ENCODE peak calls at places on chromosome 22, in six cellular contexts. O is SK-N-SH, X is PC-3, H is GM23248, E is OCI-LY7, C is neural progenitor cell. Z is an unnamed sample.

GRCh38 chr22:25658641-25659040 is 83.3 kb upstream of the MYO18B start:
- DNase-seq in O (no peak), H (peak; percentile 11), E (no peak), C (no peak), X (no peak), Z (no peak)

GRCh38 chr22:20781272-20781990 is 7.5 kb downstream of the SERPIND1 start:
- DNase-seq in C (no peak), X (peak; percentile 63), H (peak; percentile 38), O (no peak), E (no peak), Z (no peak)

GRCh38 chr22:20750461-20751184 is 23.3 kb upstream of the SERPIND1 start:
- DNase-seq in H (peak; percentile 93), X (peak; percentile 76), E (no peak), O (no peak), C (no peak), Z (no peak)

GRCh38 chr22:30116362-30117117 is 36.3 kb downstream of the HORMAD2 start:
- DNase-seq in C (peak; percentile 26), X (peak; percentile 57), H (peak; percentile 82), E (no peak), O (no peak), Z (no peak)

GRCh38 chr22:38264322-38264843 is 8.4 kb downstream of the TMEM184B start:
- DNase-seq in E (no peak), X (no peak), H (no peak), O (no peak), C (no peak), Z (no peak)

GRCh38 chr22:49979587-49980264 is 19.2 kb downstream of the PIM3 start:
- DNase-seq in O (peak; percentile 64), H (peak; percentile 59), E (peak; percentile 62), X (peak; percentile 63), C (peak; percentile 73), Z (peak; percentile 70)

GRCh38 chr22:19011075-19011474 is 75.0 kb upstream of the PRODH start:
- DNase-seq in E (no peak), H (no peak), O (no peak), C (no peak), X (peak; percentile 48), Z (no peak)

GRCh38 chr22:50267591-50268390 is 2.4 kb downstream of the MAPK11 start:
- DNase-seq in X (no peak), H (peak; percentile 81), C (peak; percentile 72), E (peak; percentile 71), O (peak; percentile 68), Z (no peak)

GRCh38 chr22:48079505-48080295 is 1317.2 kb downstream of the TBC1D22A start:
- DNase-seq in H (no peak), X (no peak), E (peak; percentile 47), C (no peak), O (no peak), Z (peak; percentile 80)

GRCh38 chr22:49958961-49959781 is 1.4 kb upstream of the PIM3 start:
- DNase-seq in C (peak; percentile 49), O (no peak), E (no peak), X (no peak), H (no peak), Z (peak; percentile 5)

GRCh38 chr22:37169412-37169811 is 18.6 kb downstream of the C1QTNF6 start:
- DNase-seq in X (no peak), H (no peak), C (no peak), O (no peak), E (no peak), Z (no peak)

GRCh38 chr22:20203142-20204099 is 52.6 kb upstream of the CCDC188 start:
- DNase-seq in X (peak; percentile 18), H (peak; percentile 47), E (no peak), C (peak; percentile 89), O (peak; percentile 62), Z (no peak)

GRCh38 chr22:23074451-23074850 is 4.1 kb downstream of the GNAZ start:
- DNase-seq in H (no peak), O (no peak), C (no peak), E (no peak), X (no peak), Z (no peak)

GRCh38 chr22:36349726-36350125 is 38.0 kb downstream of the MYH9 start:
- DNase-seq in H (no peak), C (no peak), X (no peak), O (no peak), E (no peak), Z (no peak)

GRCh38 chr22:17633217-17633997 is 4.9 kb upstream of the ATP6V1E1 start:
- DNase-seq in C (no peak), E (no peak), H (peak; percentile 67), X (peak; percentile 95), O (no peak), Z (no peak)

GRCh38 chr22:46945481-46945880 is 183.0 kb downstream of the TBC1D22A start:
- DNase-seq in H (no peak), X (no peak), O (no peak), E (no peak), C (no peak), Z (no peak)

GRCh38 chr22:46937939-46938338 is 175.5 kb downstream of the TBC1D22A start:
- DNase-seq in O (no peak), X (no peak), E (no peak), H (no peak), C (no peak), Z (no peak)

GRCh38 chr22:46946383-46946965 is 184.0 kb downstream of the TBC1D22A start:
- DNase-seq in H (no peak), C (no peak), E (no peak), X (no peak), O (no peak), Z (no peak)

GRCh38 chr22:46942816-46943783 is 180.7 kb downstream of the TBC1D22A start:
- DNase-seq in C (no peak), H (no peak), O (no peak), X (no peak), E (no peak), Z (no peak)

DNA sequence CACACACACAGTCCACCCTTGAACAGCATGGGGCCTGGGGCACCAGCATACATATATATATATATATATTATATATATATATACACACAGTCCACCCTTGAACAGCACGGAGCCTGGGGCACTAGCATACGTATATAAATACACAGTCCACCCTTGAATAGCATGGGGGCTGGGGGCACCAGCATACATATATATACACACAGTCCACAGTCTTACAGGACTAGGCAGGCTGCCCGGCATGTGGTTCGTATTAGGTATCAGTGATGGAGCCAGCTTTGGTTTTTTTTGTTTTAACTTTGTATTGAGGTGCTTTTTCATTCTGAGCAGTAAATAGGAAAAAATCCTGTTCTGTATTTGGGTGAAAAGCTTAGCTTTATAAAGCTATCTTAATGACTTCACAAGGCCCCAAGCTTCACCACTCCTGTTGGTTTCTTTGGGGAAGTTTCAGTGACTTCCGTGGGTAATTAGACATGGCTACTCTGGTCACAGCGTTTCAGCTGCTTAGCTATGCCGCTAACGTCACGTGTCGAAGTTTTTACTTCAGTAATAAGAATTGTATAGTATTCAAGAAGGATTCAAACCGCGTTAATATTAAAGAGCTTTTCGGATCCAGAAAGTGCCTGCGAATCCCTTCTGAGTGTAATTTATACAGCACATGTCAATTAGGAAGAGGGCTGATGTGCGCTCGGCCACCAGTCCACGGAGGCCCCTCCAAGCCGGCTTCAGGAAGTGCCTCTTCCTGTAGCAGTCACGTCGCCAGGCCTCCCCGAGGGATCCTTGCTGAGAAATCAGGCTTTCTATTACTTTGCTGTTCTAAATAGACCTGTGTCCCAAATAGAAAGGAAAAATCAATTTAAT is 179.7 kb downstream of the TBC1D22A start:
- DNase-seq in C (no peak), X (no peak), E (no peak), O (no peak), H (no peak), Z (no peak)
- TF ChIP-seq EZH2phosphoT487 in C (no peak), X (no peak), E (no peak), O (no peak), H (no peak), Z (no peak)

GRCh38 chr22:24532075-24532474 is 22.9 kb downstream of the GUCD1 start:
- DNase-seq in O (no peak), C (no peak), X (no peak), H (no peak), E (no peak), Z (no peak)
- H3K27ac ChIP-seq in O (no peak overlapping the region), C (no peak overlapping the region), X (no peak overlapping the region), H (no peak overlapping the region), E (no peak overlapping the region), Z (no peak overlapping the region)

GRCh38 chr22:34001701-34002466 is 81.6 kb upstream of the LARGE1 start:
- DNase-seq in H (no peak), X (no peak), O (no peak), E (no peak), C (no peak), Z (no peak)
- H3K9me3 ChIP-seq in H (no peaks in the 10 kb centered on the region), X (peaks cover 8% of the 10 kb centered on the region), O (peaks cover 7% of the 10 kb centered on the region), E (no peaks in the 10 kb centered on the region), C (peaks cover 10% of the 10 kb centered on the region), Z (no peaks in the 10 kb centered on the region)

GRCh38 chr22:27990451-27990840 is 71.4 kb upstream of the PITPNB start:
- DNase-seq in X (no peak), C (no peak), H (no peak), E (no peak), O (no peak), Z (no peak)

GRCh38 chr22:27989758-27990450 is 70.8 kb upstream of the PITPNB start:
- DNase-seq in X (no peak), H (no peak), C (no peak), E (no peak), O (no peak), Z (no peak)

GRCh38 chr22:27991586-27992293 is 72.7 kb upstream of the PITPNB start:
- DNase-seq in O (no peak), C (no peak), E (peak; percentile 97), H (no peak), X (no peak), Z (no peak)

GRCh38 chr22:27992294-27993165 is 73.5 kb upstream of the PITPNB start:
- DNase-seq in E (no peak), X (no peak), O (no peak), C (no peak), H (no peak), Z (no peak)

DNA sequence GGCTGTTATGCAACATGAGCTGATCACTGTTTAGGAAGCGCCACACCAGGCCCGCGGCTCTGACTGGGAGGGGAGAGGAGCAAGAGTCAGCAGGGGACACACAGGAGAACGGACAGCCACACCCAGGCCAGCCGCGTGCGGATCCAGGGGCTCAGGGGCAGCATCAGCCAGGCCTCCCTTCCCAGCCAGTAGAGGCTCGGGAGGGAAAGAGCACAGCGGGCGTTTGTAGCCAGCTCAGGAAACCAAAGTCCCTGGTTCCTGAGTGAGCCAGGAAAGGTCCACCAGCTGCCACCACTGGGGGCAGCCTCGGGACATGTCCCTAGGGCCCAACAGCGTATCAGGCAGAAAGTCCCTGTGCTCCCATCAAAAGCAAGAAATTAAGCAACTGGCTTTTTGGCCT is 71.8 kb upstream of the PITPNB start:
- DNase-seq in C (peak; percentile 84), H (peak; percentile 68), X (peak; percentile 6), O (peak; percentile 72), E (peak; percentile 67), Z (no peak)
- TF ChIP-seq EZH2phosphoT487 in C (no peak), H (no peak), X (no peak), O (no peak), E (no peak), Z (no peak)

GRCh38 chr22:31947296-31947695 is 3.0 kb downstream of the YWHAH start:
- DNase-seq in X (no peak), C (no peak), E (peak; percentile 71), O (no peak), H (no peak), Z (peak; percentile 50)
- H3K27ac ChIP-seq in X (no peak overlapping the region), C (no peak overlapping the region), E (peak overlapping the region; percentile 87), O (peak overlapping the region; percentile 23), H (no peak overlapping the region), Z (no peak overlapping the region)

Z was measured in MM.1S.